ENCODE peak calls at places on chromosomes 5 and 9, in six cellular contexts. L is T follicular helper cell; X is Peyer's patch; M is activated CD4-positive, alpha-beta T cell treated with anti-CD3 and anti-CD28 coated beads, Interleukin-2, amount 50 U/mL, for 48 hours; W is Calu3; G is Right ventricle myocardium superior. F is an unnamed sample.

GRCh38 chr5:102922839-102923477 is 167.9 kb downstream of the PAM start:
- DNase-seq in G (no peak), L (no peak), X (no peak), M (no peak), W (no peak), F (no peak)

GRCh38 chr9:112945620-112946208 is 55.0 kb upstream of the SLC46A2 start:
- DNase-seq in M (peak; percentile 9), G (no peak), W (no peak), X (no peak), L (no peak), F (no peak)

GRCh38 chr5:59648949-59649921 is 244.3 kb downstream of the PDE4D start:
- DNase-seq in X (peak; percentile 73), M (no peak), L (no peak), W (peak; percentile 8), G (no peak), F (peak; percentile 37)

GRCh38 chr5:179343902-179344300 is 1.4 kb downstream of the ADAMTS2 start:
- DNase-seq in X (no peak), L (no peak), W (no peak), M (peak; percentile 16), G (peak; percentile 65), F (no peak)

GRCh38 chr5:103745353-103746065 is 182.9 kb upstream of the NUDT12 start:
- DNase-seq in L (no peak), G (no peak), W (no peak), M (no peak), X (no peak), F (no peak)

GRCh38 chr5:95961617-95962474 is at the start of gene ELL2:
- DNase-seq in M (peak; percentile 99), G (peak; percentile 99), W (peak; percentile 99), L (peak; percentile 96), X (peak; percentile 100), F (peak; percentile 99)

GRCh38 chr5:132505641-132506040 is 15.1 kb upstream of the IRF1 start:
- DNase-seq in G (no peak), X (no peak), M (no peak), L (no peak), W (no peak), F (no peak)

GRCh38 chr9:20022410-20022809 is 233.6 kb upstream of the SLC24A2 start:
- DNase-seq in G (no peak), L (no peak), W (no peak), X (no peak), M (no peak), F (no peak)

GRCh38 chr9:17859987-17860386 is 281.1 kb downstream of the SH3GL2 start:
- DNase-seq in X (no peak), L (no peak), W (no peak), G (no peak), M (no peak), F (no peak)

GRCh38 chr5:43437062-43437660 is 25.0 kb upstream of the CCL28 start:
- DNase-seq in W (no peak), M (no peak), L (no peak), X (no peak), G (no peak), F (no peak)

GRCh38 chr5:159899067-159900049 is 16.9 kb upstream of the ADRA1B start:
- DNase-seq in W (no peak), L (no peak), G (no peak), X (no peak), M (no peak), F (no peak)

GRCh38 chr9:130428096-130428665 is 16.6 kb upstream of the ASS1 start:
- DNase-seq in G (no peak), M (no peak), X (no peak), L (no peak), W (no peak), F (no peak)

GRCh38 chr9:6055213-6055612 is 39.8 kb upstream of the RANBP6 start:
- DNase-seq in G (no peak), M (peak; percentile 29), X (peak; percentile 61), L (no peak), W (peak; percentile 66), F (peak; percentile 40)

GRCh38 chr9:127568971-127569818 is 42.9 kb upstream of the STXBP1 start:
- DNase-seq in W (peak; percentile 76), X (peak; percentile 89), G (peak; percentile 86), L (peak; percentile 68), M (peak; percentile 77), F (peak; percentile 80)

F was measured in Caco-2.